ENCODE peak calls at places on chromosomes 12 and 14, in four cellular contexts. One of them, this sample, is unnamed.

GRCh38 chr14:100065942-100066574 is 836 bp downstream of the EVL start:
- DNase-seq in choroid plexus epithelial cell: no peak
- DNase-seq in T-helper 1 cell: peak
- DNase-seq in NCI-H510A: no peak
- DNase-seq in this sample: no peak

GRCh38 chr14:60349663-60350365 is 100.8 kb downstream of the PPM1A start:
- DNase-seq in NCI-H510A: peak
- DNase-seq in T-helper 1 cell: no peak
- DNase-seq in choroid plexus epithelial cell: peak
- DNase-seq in this sample: peak

GRCh38 chr14:55071870-55072640 is 20.6 kb downstream of the MAPK1IP1L start:
- DNase-seq in T-helper 1 cell: no peak
- DNase-seq in choroid plexus epithelial cell: peak
- DNase-seq in NCI-H510A: no peak
- DNase-seq in this sample: peak

GRCh38 chr14:36988568-36988967 is 183.8 kb downstream of the SLC25A21 start:
- DNase-seq in choroid plexus epithelial cell: no peak
- DNase-seq in NCI-H510A: no peak
- DNase-seq in T-helper 1 cell: no peak
- DNase-seq in this sample: peak

GRCh38 chr14:88352299-88353097 is 29.4 kb upstream of the KCNK10 start:
- DNase-seq in T-helper 1 cell: no peak
- DNase-seq in choroid plexus epithelial cell: no peak
- DNase-seq in NCI-H510A: peak
- DNase-seq in this sample: peak

GRCh38 chr14:104968153-104968527 is 10.0 kb downstream of the AHNAK2 start:
- DNase-seq in choroid plexus epithelial cell: peak
- DNase-seq in T-helper 1 cell: peak
- DNase-seq in NCI-H510A: peak
- DNase-seq in this sample: peak

GRCh38 chr12:125470838-125471775 is 405.9 kb downstream of the AACS start:
- DNase-seq in T-helper 1 cell: no peak
- DNase-seq in NCI-H510A: no peak
- DNase-seq in choroid plexus epithelial cell: no peak
- DNase-seq in this sample: peak

GRCh38 chr12:95200128-95200973 is 16.9 kb downstream of the FGD6 start:
- DNase-seq in choroid plexus epithelial cell: peak
- DNase-seq in T-helper 1 cell: no peak
- DNase-seq in NCI-H510A: no peak
- DNase-seq in this sample: no peak

GRCh38 chr12:52454411-52455201 is 2.7 kb upstream of the KRT6B start:
- DNase-seq in T-helper 1 cell: no peak
- DNase-seq in NCI-H510A: no peak
- DNase-seq in choroid plexus epithelial cell: no peak
- DNase-seq in this sample: no peak

GRCh38 chr12:43278268-43278832 is 273.7 kb downstream of the ADAMTS20 start:
- DNase-seq in T-helper 1 cell: no peak
- DNase-seq in NCI-H510A: no peak
- DNase-seq in choroid plexus epithelial cell: no peak
- DNase-seq in this sample: no peak

GRCh38 chr12:69240625-69240984 is 1.2 kb downstream of the CPSF6 start:
- DNase-seq in NCI-H510A: no peak
- DNase-seq in T-helper 1 cell: no peak
- DNase-seq in choroid plexus epithelial cell: peak
- DNase-seq in this sample: no peak